ENCODE peak calls at places on chromosomes 7 and 10, in ten cellular contexts. One of them, this sample, is unnamed.

GRCh38 chr7:134669845-134670373 is 23.3 kb downstream of the BPGM start:
- DNase-seq in dorsolateral prefrontal cortex: no peak
- DNase-seq in stimulated activated CD4-positive, alpha-beta T cell treated with anti-CD3 and anti-CD28 coated beads, Interleukin-15, amount 100 ng/mL, for 24 hours: peak
- DNase-seq in left cardiac atrium: peak
- DNase-seq in head of caudate nucleus: no peak
- DNase-seq in IMR-90: peak
- DNase-seq in activated CD4-positive, CD25-positive, alpha-beta regulatory T cell: peak
- DNase-seq in activated B cell treated with CpG ODN at 0.5 μM for 24 hours: peak
- DNase-seq in GM19239: peak
- DNase-seq in LoVo: peak
- DNase-seq in this sample: peak

GRCh38 chr7:71868797-71869196 is 543.3 kb downstream of the CALN1 start:
- DNase-seq in dorsolateral prefrontal cortex: no peak
- DNase-seq in stimulated activated CD4-positive, alpha-beta T cell treated with anti-CD3 and anti-CD28 coated beads, Interleukin-15, amount 100 ng/mL, for 24 hours: peak
- DNase-seq in left cardiac atrium: no peak
- DNase-seq in head of caudate nucleus: no peak
- DNase-seq in IMR-90: no peak
- DNase-seq in activated CD4-positive, CD25-positive, alpha-beta regulatory T cell: no peak
- DNase-seq in activated B cell treated with CpG ODN at 0.5 μM for 24 hours: no peak
- DNase-seq in GM19239: no peak
- DNase-seq in LoVo: peak
- DNase-seq in this sample: peak

GRCh38 chr10:43781480-43782361 is 133.0 kb upstream of the ZNF32 start:
- DNase-seq in dorsolateral prefrontal cortex: no peak
- DNase-seq in stimulated activated CD4-positive, alpha-beta T cell treated with anti-CD3 and anti-CD28 coated beads, Interleukin-15, amount 100 ng/mL, for 24 hours: peak
- DNase-seq in left cardiac atrium: no peak
- DNase-seq in head of caudate nucleus: peak
- DNase-seq in IMR-90: peak
- DNase-seq in activated CD4-positive, CD25-positive, alpha-beta regulatory T cell: no peak
- DNase-seq in activated B cell treated with CpG ODN at 0.5 μM for 24 hours: no peak
- DNase-seq in GM19239: no peak
- DNase-seq in LoVo: no peak
- DNase-seq in this sample: no peak

GRCh38 chr10:133327651-133328357 is 8.9 kb downstream of the CALY start:
- DNase-seq in dorsolateral prefrontal cortex: no peak
- DNase-seq in stimulated activated CD4-positive, alpha-beta T cell treated with anti-CD3 and anti-CD28 coated beads, Interleukin-15, amount 100 ng/mL, for 24 hours: no peak
- DNase-seq in left cardiac atrium: no peak
- DNase-seq in head of caudate nucleus: no peak
- DNase-seq in IMR-90: peak
- DNase-seq in activated CD4-positive, CD25-positive, alpha-beta regulatory T cell: no peak
- DNase-seq in activated B cell treated with CpG ODN at 0.5 μM for 24 hours: no peak
- DNase-seq in GM19239: no peak
- DNase-seq in LoVo: no peak
- DNase-seq in this sample: no peak

GRCh38 chr10:124419635-124420034 is 912 bp upstream of the OAT start:
- DNase-seq in dorsolateral prefrontal cortex: no peak
- DNase-seq in stimulated activated CD4-positive, alpha-beta T cell treated with anti-CD3 and anti-CD28 coated beads, Interleukin-15, amount 100 ng/mL, for 24 hours: no peak
- DNase-seq in left cardiac atrium: no peak
- DNase-seq in head of caudate nucleus: no peak
- DNase-seq in IMR-90: no peak
- DNase-seq in activated CD4-positive, CD25-positive, alpha-beta regulatory T cell: no peak
- DNase-seq in activated B cell treated with CpG ODN at 0.5 μM for 24 hours: peak
- DNase-seq in GM19239: no peak
- DNase-seq in LoVo: no peak
- DNase-seq in this sample: no peak

GRCh38 chr10:81898518-81898917 is 23.5 kb downstream of the NRG3 start:
- DNase-seq in dorsolateral prefrontal cortex: no peak
- DNase-seq in stimulated activated CD4-positive, alpha-beta T cell treated with anti-CD3 and anti-CD28 coated beads, Interleukin-15, amount 100 ng/mL, for 24 hours: no peak
- DNase-seq in left cardiac atrium: no peak
- DNase-seq in head of caudate nucleus: no peak
- DNase-seq in IMR-90: no peak
- DNase-seq in activated CD4-positive, CD25-positive, alpha-beta regulatory T cell: no peak
- DNase-seq in activated B cell treated with CpG ODN at 0.5 μM for 24 hours: no peak
- DNase-seq in GM19239: no peak
- DNase-seq in LoVo: no peak
- DNase-seq in this sample: no peak

GRCh38 chr10:102230861-102231356 is 4.8 kb downstream of the ELOVL3 start:
- DNase-seq in dorsolateral prefrontal cortex: no peak
- DNase-seq in stimulated activated CD4-positive, alpha-beta T cell treated with anti-CD3 and anti-CD28 coated beads, Interleukin-15, amount 100 ng/mL, for 24 hours: peak
- DNase-seq in left cardiac atrium: peak
- DNase-seq in head of caudate nucleus: no peak
- DNase-seq in IMR-90: no peak
- DNase-seq in activated CD4-positive, CD25-positive, alpha-beta regulatory T cell: no peak
- DNase-seq in activated B cell treated with CpG ODN at 0.5 μM for 24 hours: peak
- DNase-seq in GM19239: no peak
- DNase-seq in LoVo: no peak
- DNase-seq in this sample: no peak

GRCh38 chr7:130222-130572 is 62.2 kb upstream of the FAM20C start:
- DNase-seq in dorsolateral prefrontal cortex: no peak
- DNase-seq in stimulated activated CD4-positive, alpha-beta T cell treated with anti-CD3 and anti-CD28 coated beads, Interleukin-15, amount 100 ng/mL, for 24 hours: no peak
- DNase-seq in left cardiac atrium: no peak
- DNase-seq in head of caudate nucleus: no peak
- DNase-seq in IMR-90: no peak
- DNase-seq in activated CD4-positive, CD25-positive, alpha-beta regulatory T cell: no peak
- DNase-seq in activated B cell treated with CpG ODN at 0.5 μM for 24 hours: no peak
- DNase-seq in GM19239: no peak
- DNase-seq in LoVo: no peak
- DNase-seq in this sample: no peak

GRCh38 chr7:100489824-100490223 is 6.1 kb downstream of the NYAP1 start:
- DNase-seq in dorsolateral prefrontal cortex: peak
- DNase-seq in stimulated activated CD4-positive, alpha-beta T cell treated with anti-CD3 and anti-CD28 coated beads, Interleukin-15, amount 100 ng/mL, for 24 hours: peak
- DNase-seq in left cardiac atrium: no peak
- DNase-seq in head of caudate nucleus: peak
- DNase-seq in IMR-90: peak
- DNase-seq in activated CD4-positive, CD25-positive, alpha-beta regulatory T cell: no peak
- DNase-seq in activated B cell treated with CpG ODN at 0.5 μM for 24 hours: no peak
- DNase-seq in GM19239: peak
- DNase-seq in LoVo: no peak
- DNase-seq in this sample: peak

GRCh38 chr7:17680943-17681351 is 259.3 kb downstream of the SNX13 start:
- DNase-seq in dorsolateral prefrontal cortex: no peak
- DNase-seq in stimulated activated CD4-positive, alpha-beta T cell treated with anti-CD3 and anti-CD28 coated beads, Interleukin-15, amount 100 ng/mL, for 24 hours: no peak
- DNase-seq in left cardiac atrium: no peak
- DNase-seq in head of caudate nucleus: no peak
- DNase-seq in IMR-90: peak
- DNase-seq in activated CD4-positive, CD25-positive, alpha-beta regulatory T cell: no peak
- DNase-seq in activated B cell treated with CpG ODN at 0.5 μM for 24 hours: no peak
- DNase-seq in GM19239: no peak
- DNase-seq in LoVo: no peak
- DNase-seq in this sample: no peak

GRCh38 chr10:5890519-5890878 is 456 bp downstream of the FBH1 start:
- DNase-seq in dorsolateral prefrontal cortex: no peak
- DNase-seq in stimulated activated CD4-positive, alpha-beta T cell treated with anti-CD3 and anti-CD28 coated beads, Interleukin-15, amount 100 ng/mL, for 24 hours: peak
- DNase-seq in left cardiac atrium: peak
- DNase-seq in head of caudate nucleus: no peak
- DNase-seq in IMR-90: no peak
- DNase-seq in activated CD4-positive, CD25-positive, alpha-beta regulatory T cell: no peak
- DNase-seq in activated B cell treated with CpG ODN at 0.5 μM for 24 hours: no peak
- DNase-seq in GM19239: no peak
- DNase-seq in LoVo: peak
- DNase-seq in this sample: no peak

GRCh38 chr10:44977287-44978212 is 1.1 kb downstream of the DEPP1 start:
- DNase-seq in dorsolateral prefrontal cortex: no peak
- DNase-seq in stimulated activated CD4-positive, alpha-beta T cell treated with anti-CD3 and anti-CD28 coated beads, Interleukin-15, amount 100 ng/mL, for 24 hours: no peak
- DNase-seq in left cardiac atrium: no peak
- DNase-seq in head of caudate nucleus: no peak
- DNase-seq in IMR-90: no peak
- DNase-seq in activated CD4-positive, CD25-positive, alpha-beta regulatory T cell: no peak
- DNase-seq in activated B cell treated with CpG ODN at 0.5 μM for 24 hours: no peak
- DNase-seq in GM19239: no peak
- DNase-seq in LoVo: no peak
- DNase-seq in this sample: no peak

GRCh38 chr7:25998499-25998898 is 153.5 kb upstream of the NFE2L3 start:
- DNase-seq in dorsolateral prefrontal cortex: no peak
- DNase-seq in stimulated activated CD4-positive, alpha-beta T cell treated with anti-CD3 and anti-CD28 coated beads, Interleukin-15, amount 100 ng/mL, for 24 hours: no peak
- DNase-seq in left cardiac atrium: no peak
- DNase-seq in head of caudate nucleus: no peak
- DNase-seq in IMR-90: no peak
- DNase-seq in activated CD4-positive, CD25-positive, alpha-beta regulatory T cell: no peak
- DNase-seq in activated B cell treated with CpG ODN at 0.5 μM for 24 hours: no peak
- DNase-seq in GM19239: no peak
- DNase-seq in LoVo: no peak
- DNase-seq in this sample: no peak

GRCh38 chr10:68153473-68154210 is 44.4 kb downstream of the MYPN start:
- DNase-seq in dorsolateral prefrontal cortex: no peak
- DNase-seq in stimulated activated CD4-positive, alpha-beta T cell treated with anti-CD3 and anti-CD28 coated beads, Interleukin-15, amount 100 ng/mL, for 24 hours: peak
- DNase-seq in left cardiac atrium: no peak
- DNase-seq in head of caudate nucleus: no peak
- DNase-seq in IMR-90: peak
- DNase-seq in activated CD4-positive, CD25-positive, alpha-beta regulatory T cell: no peak
- DNase-seq in activated B cell treated with CpG ODN at 0.5 μM for 24 hours: no peak
- DNase-seq in GM19239: no peak
- DNase-seq in LoVo: peak
- DNase-seq in this sample: peak

GRCh38 chr10:93334901-93335312 is 147.2 kb downstream of the MYOF start:
- DNase-seq in dorsolateral prefrontal cortex: no peak
- DNase-seq in stimulated activated CD4-positive, alpha-beta T cell treated with anti-CD3 and anti-CD28 coated beads, Interleukin-15, amount 100 ng/mL, for 24 hours: peak
- DNase-seq in left cardiac atrium: no peak
- DNase-seq in head of caudate nucleus: no peak
- DNase-seq in IMR-90: peak
- DNase-seq in activated CD4-positive, CD25-positive, alpha-beta regulatory T cell: no peak
- DNase-seq in activated B cell treated with CpG ODN at 0.5 μM for 24 hours: no peak
- DNase-seq in GM19239: no peak
- DNase-seq in LoVo: no peak
- DNase-seq in this sample: no peak

GRCh38 chr7:39027491-39027890 is 49.8 kb downstream of the POU6F2 start:
- DNase-seq in dorsolateral prefrontal cortex: no peak
- DNase-seq in stimulated activated CD4-positive, alpha-beta T cell treated with anti-CD3 and anti-CD28 coated beads, Interleukin-15, amount 100 ng/mL, for 24 hours: no peak
- DNase-seq in left cardiac atrium: no peak
- DNase-seq in head of caudate nucleus: no peak
- DNase-seq in IMR-90: no peak
- DNase-seq in activated CD4-positive, CD25-positive, alpha-beta regulatory T cell: no peak
- DNase-seq in activated B cell treated with CpG ODN at 0.5 μM for 24 hours: no peak
- DNase-seq in GM19239: no peak
- DNase-seq in LoVo: no peak
- DNase-seq in this sample: no peak

GRCh38 chr7:125090596-125090995 is 161.0 kb upstream of the POT1 start:
- DNase-seq in dorsolateral prefrontal cortex: no peak
- DNase-seq in stimulated activated CD4-positive, alpha-beta T cell treated with anti-CD3 and anti-CD28 coated beads, Interleukin-15, amount 100 ng/mL, for 24 hours: no peak
- DNase-seq in left cardiac atrium: no peak
- DNase-seq in head of caudate nucleus: no peak
- DNase-seq in IMR-90: no peak
- DNase-seq in activated CD4-positive, CD25-positive, alpha-beta regulatory T cell: no peak
- DNase-seq in activated B cell treated with CpG ODN at 0.5 μM for 24 hours: no peak
- DNase-seq in GM19239: no peak
- DNase-seq in LoVo: peak
- DNase-seq in this sample: no peak

GRCh38 chr7:5586279-5586962 is 162.8 kb upstream of the TNRC18 start:
- DNase-seq in dorsolateral prefrontal cortex: no peak
- DNase-seq in stimulated activated CD4-positive, alpha-beta T cell treated with anti-CD3 and anti-CD28 coated beads, Interleukin-15, amount 100 ng/mL, for 24 hours: no peak
- DNase-seq in left cardiac atrium: no peak
- DNase-seq in head of caudate nucleus: no peak
- DNase-seq in IMR-90: no peak
- DNase-seq in activated CD4-positive, CD25-positive, alpha-beta regulatory T cell: no peak
- DNase-seq in activated B cell treated with CpG ODN at 0.5 μM for 24 hours: no peak
- DNase-seq in GM19239: no peak
- DNase-seq in LoVo: no peak
- DNase-seq in this sample: no peak

GRCh38 chr7:70143089-70144044 is 545.1 kb downstream of the AUTS2 start:
- DNase-seq in dorsolateral prefrontal cortex: no peak
- DNase-seq in stimulated activated CD4-positive, alpha-beta T cell treated with anti-CD3 and anti-CD28 coated beads, Interleukin-15, amount 100 ng/mL, for 24 hours: no peak
- DNase-seq in left cardiac atrium: no peak
- DNase-seq in head of caudate nucleus: no peak
- DNase-seq in IMR-90: no peak
- DNase-seq in activated CD4-positive, CD25-positive, alpha-beta regulatory T cell: no peak
- DNase-seq in activated B cell treated with CpG ODN at 0.5 μM for 24 hours: no peak
- DNase-seq in GM19239: no peak
- DNase-seq in LoVo: no peak
- DNase-seq in this sample: no peak

GRCh38 chr10:122258136-122259074 is 12.7 kb upstream of the BTBD16 start:
- DNase-seq in dorsolateral prefrontal cortex: no peak
- DNase-seq in stimulated activated CD4-positive, alpha-beta T cell treated with anti-CD3 and anti-CD28 coated beads, Interleukin-15, amount 100 ng/mL, for 24 hours: no peak
- DNase-seq in left cardiac atrium: no peak
- DNase-seq in head of caudate nucleus: no peak
- DNase-seq in IMR-90: peak
- DNase-seq in activated CD4-positive, CD25-positive, alpha-beta regulatory T cell: no peak
- DNase-seq in activated B cell treated with CpG ODN at 0.5 μM for 24 hours: no peak
- DNase-seq in GM19239: no peak
- DNase-seq in LoVo: no peak
- DNase-seq in this sample: no peak

This sample was measured in non-pigmented ciliary epithelial cell.